ENCODE peak calls at places on chromosomes 12 and 14, in five cellular contexts. M is NCI-H748 treated with DMSO at 0.1 percent for 48 hours, Z is coronary artery, J is nephron progenitor cell, D is left ventricle myocardium superior. U is an unnamed sample.

GRCh38 chr14:101365329-101366158 is 195.8 kb upstream of the DIO3 start:
- DNase-seq in D (no peak), Z (peak; percentile 72), M (no peak), J (peak; percentile 60), U (peak; percentile 43)

GRCh38 chr14:24309538-24310386 is at the start of gene LTB4R2:
- DNase-seq in J (no peak), Z (no peak), D (no peak), M (no peak), U (no peak)

GRCh38 chr12:113077057-113077858 is 20.7 kb downstream of the DTX1 start:
- DNase-seq in J (peak; percentile 31), D (no peak), M (no peak), Z (no peak), U (no peak)

GRCh38 chr14:68501171-68501570 is 291.7 kb downstream of the ZFP36L1 start:
- DNase-seq in D (no peak), J (no peak), Z (no peak), M (no peak), U (no peak)

GRCh38 chr14:28987516-28987915 is 220.9 kb downstream of the FOXG1 start:
- DNase-seq in M (no peak), D (no peak), Z (no peak), J (no peak), U (no peak)

GRCh38 chr12:45231515-45232145 is 15.7 kb downstream of the ANO6 start:
- DNase-seq in D (no peak), M (no peak), J (no peak), Z (no peak), U (no peak)

GRCh38 chr14:32417956-32418552 is 89.0 kb downstream of the AKAP6 start:
- DNase-seq in J (no peak), M (no peak), D (peak; percentile 53), Z (no peak), U (no peak)

GRCh38 chr14:94451091-94451751 is 1.4 kb downstream of the SERPINA11 start:
- DNase-seq in J (no peak), M (no peak), D (no peak), Z (no peak), U (no peak)

GRCh38 chr12:30796508-30796780 is 41.7 kb upstream of the CAPRIN2 start:
- DNase-seq in M (no peak), Z (no peak), J (no peak), D (peak; percentile 32), U (peak; percentile 66)

GRCh38 chr12:124109760-124110159 is 136.7 kb downstream of the ZNF664 start:
- DNase-seq in Z (no peak), D (no peak), M (no peak), J (no peak), U (no peak)

GRCh38 chr14:67167420-67168109 is 21.7 kb upstream of the GARIN2 start:
- DNase-seq in D (no peak), Z (no peak), M (no peak), J (no peak), U (no peak)

GRCh38 chr14:67187826-67188225 is 1.4 kb upstream of the GARIN2 start:
- DNase-seq in Z (no peak), J (no peak), D (no peak), M (no peak), U (no peak)

GRCh38 chr14:95307402-95308041 is 12.2 kb downstream of the CLMN start:
- DNase-seq in J (no peak), Z (no peak), D (peak; percentile 67), M (no peak), U (no peak)

GRCh38 chr12:69966409-69966808 is 141.4 kb downstream of the MYRFL start:
- DNase-seq in M (no peak), Z (no peak), J (no peak), D (peak; percentile 52), U (no peak)

GRCh38 chr12:6605425-6606330 is 1.5 kb downstream of the CHD4 start:
- DNase-seq in J (peak; percentile 27), Z (no peak), D (no peak), M (no peak), U (no peak)

U was measured in neuronal stem cell.